ENCODE peak calls at places on chromosome 11, in four cellular contexts. P is HT-29, K is LHCN-M2, G is germinal center. X is an unnamed sample.

GRCh38 chr11:47466201-47466600 is 17.3 kb upstream of the RAPSN start:
- DNase-seq in K (no peak), G (no peak), P (no peak), X (no peak)

GRCh38 chr11:64146036-64146943 is 19.6 kb downstream of the MACROD1 start:
- DNase-seq in K (no peak), P (peak), G (peak), X (peak)

GRCh38 chr11:2445107-2445947 is 519 bp downstream of the KCNQ1 start:
- DNase-seq in K (no peak), P (no peak), G (peak), X (no peak)

GRCh38 chr11:9660886-9661285 is 3.0 kb upstream of the SWAP70 start:
- DNase-seq in P (peak), G (no peak), K (peak), X (no peak)

GRCh38 chr11:130166457-130166784 is 6.8 kb downstream of the ST14 start:
- DNase-seq in G (peak), P (peak), K (peak), X (peak)

GRCh38 chr11:118956847-118957469 is 860 bp downstream of the UPK2 start:
- DNase-seq in G (no peak), P (no peak), K (no peak), X (no peak)

GRCh38 chr11:63592975-63593395 is 21.2 kb downstream of the PLAAT3 start:
- DNase-seq in P (peak), G (no peak), K (peak), X (no peak)

GRCh38 chr11:70445605-70446004 is 47.3 kb downstream of the CTTN start:
- DNase-seq in K (no peak), P (no peak), G (no peak), X (no peak)

GRCh38 chr11:117089685-117090084 is 8.5 kb downstream of the SIK3 start:
- DNase-seq in G (no peak), P (no peak), K (no peak), X (no peak)

GRCh38 chr11:32374261-32374711 is 61.1 kb downstream of the WT1 start:
- DNase-seq in P (peak), G (peak), K (no peak), X (no peak)

GRCh38 chr11:71206186-71206585 is 46.2 kb downstream of the SHANK2 start:
- DNase-seq in G (no peak), P (peak), K (peak), X (no peak)

GRCh38 chr11:82732734-82733443 is 775 bp downstream of the FAM181B start:
- DNase-seq in K (no peak), P (no peak), G (peak), X (peak)

GRCh38 chr11:36352919-36353318 is 56.8 kb downstream of the PRR5L start:
- DNase-seq in P (no peak), G (no peak), K (no peak), X (no peak)

GRCh38 chr11:102626686-102627085 is 1.6 kb upstream of the MMP20 start:
- DNase-seq in P (no peak), G (no peak), K (no peak), X (no peak)

GRCh38 chr11:3126901-3127691 is 38.0 kb downstream of the OSBPL5 start:
- DNase-seq in K (no peak), P (no peak), G (no peak), X (no peak)

GRCh38 chr11:94129505-94130335 is 1.1 kb downstream of the PANX1 start:
- DNase-seq in K (no peak), G (peak), P (peak), X (no peak)

GRCh38 chr11:103978588-103979580 is 57.6 kb upstream of the DDI1 start:
- DNase-seq in K (no peak), P (no peak), G (no peak), X (no peak)

GRCh38 chr11:110759972-110760381 is 47.7 kb upstream of the ARHGAP20 start:
- DNase-seq in G (no peak), K (peak), P (no peak), X (no peak)

GRCh38 chr11:95680169-95680929 is 109.2 kb downstream of the FAM76B start:
- DNase-seq in P (no peak), K (no peak), G (no peak), X (no peak)

GRCh38 chr11:19311306-19312030 is 70.7 kb upstream of the E2F8 start:
- DNase-seq in G (peak), P (peak), K (peak), X (peak)

GRCh38 chr11:17300372-17300771 is 23.8 kb downstream of the NUCB2 start:
- DNase-seq in G (no peak), K (no peak), P (no peak), X (no peak)

X was measured in T1000.